ENCODE peak calls at places on chromosomes 2 and 18, in six cellular contexts. P, Y, N, K, X and E are unnamed samples.

GRCh38 chr2:240954436-240955305 is 43.7 kb upstream of the SNED1 start:
- DNase-seq in X (no peak), P (no peak), N (no peak), K (no peak), Y (no peak), E (no peak)

GRCh38 chr2:165109915-165110314 is 93.9 kb downstream of the SCN3A start:
- DNase-seq in X (no peak), Y (no peak), K (no peak), N (no peak), P (no peak), E (no peak)

GRCh38 chr2:224894356-224894755 is 147.9 kb downstream of the DOCK10 start:
- DNase-seq in P (no peak), N (no peak), X (no peak), K (no peak), Y (no peak), E (no peak)

GRCh38 chr18:62525611-62526010 is 2.8 kb downstream of the ZCCHC2 start:
- DNase-seq in X (no peak), K (no peak), P (no peak), Y (no peak), N (no peak), E (no peak)

GRCh38 chr2:200795044-200795443 is 16.7 kb upstream of the BZW1 start:
- DNase-seq in X (no peak), K (peak), Y (no peak), N (peak), P (no peak), E (no peak)

GRCh38 chr2:140353541-140353940 is 1573.4 kb upstream of the NXPH2 start:
- DNase-seq in Y (no peak), X (no peak), P (no peak), K (peak), N (peak), E (no peak)

GRCh38 chr2:21754164-21754788 is 630.5 kb downstream of the TDRD15 start:
- DNase-seq in Y (no peak), N (peak), K (peak), X (no peak), P (no peak), E (no peak)

GRCh38 chr2:85470850-85471800 is 52.6 kb downstream of the SH2D6 start:
- DNase-seq in N (no peak), X (no peak), Y (no peak), K (no peak), P (peak), E (peak)

GRCh38 chr2:25145803-25146202 is 22.6 kb downstream of the POMC start:
- DNase-seq in N (no peak), X (no peak), K (no peak), P (no peak), Y (no peak), E (no peak)

GRCh38 chr2:126979039-126979438 is 80.3 kb downstream of the TEX51 start:
- DNase-seq in K (no peak), Y (no peak), N (no peak), X (no peak), P (no peak), E (no peak)

GRCh38 chr2:56202722-56203121 is 18.9 kb downstream of the CCDC85A start:
- DNase-seq in P (no peak), N (no peak), Y (no peak), K (no peak), X (no peak), E (no peak)

GRCh38 chr18:46073474-46074331 is 1.6 kb upstream of the PSTPIP2 start:
- DNase-seq in P (no peak), K (peak), N (peak), Y (peak), X (no peak), E (peak)

GRCh38 chr2:96934096-96934495 is 52.3 kb downstream of the FAM178B start:
- DNase-seq in N (no peak), P (peak), X (no peak), Y (no peak), K (no peak), E (no peak)

GRCh38 chr2:42964444-42965081 is 172.2 kb upstream of the HAAO start:
- DNase-seq in Y (no peak), X (peak), N (peak), K (peak), P (peak), E (no peak)

GRCh38 chr2:11995381-11995947 is 249.0 kb downstream of the LPIN1 start:
- DNase-seq in K (no peak), P (no peak), X (no peak), N (peak), Y (no peak), E (no peak)

GRCh38 chr2:150319632-150320555 is 167.6 kb downstream of the RND3 start:
- DNase-seq in Y (no peak), X (no peak), K (no peak), P (no peak), N (no peak), E (no peak)

GRCh38 chr18:70380915-70381896 is 92.4 kb downstream of the SOCS6 start:
- DNase-seq in K (peak), Y (no peak), N (no peak), X (no peak), P (no peak), E (peak)

GRCh38 chr2:102321954-102322719 is 10.8 kb downstream of the IL1RL1 start:
- DNase-seq in P (no peak), X (no peak), Y (no peak), N (no peak), K (no peak), E (no peak)

GRCh38 chr18:3454365-3455089 is 4.6 kb downstream of the TGIF1 start:
- DNase-seq in Y (peak), X (no peak), K (peak), N (peak), P (no peak), E (peak)

GRCh38 chr2:215536476-215536875 is 100.6 kb upstream of the FN1 start:
- DNase-seq in K (peak), X (no peak), N (peak), P (no peak), Y (no peak), E (no peak)

GRCh38 chr18:62425465-62426190 is 97.2 kb upstream of the ZCCHC2 start:
- DNase-seq in K (peak), X (peak), P (peak), Y (peak), N (peak), E (peak)

GRCh38 chr18:79221136-79221535 is 151.9 kb downstream of the ATP9B start:
- DNase-seq in Y (no peak), N (no peak), P (no peak), K (no peak), X (no peak), E (no peak)

GRCh38 chr18:76458522-76459311 is 36.3 kb downstream of the ZNF516 start:
- DNase-seq in Y (no peak), X (no peak), N (no peak), P (peak), K (no peak), E (no peak)

GRCh38 chr2:57696016-57696415 is 350.6 kb upstream of the VRK2 start:
- DNase-seq in K (no peak), P (no peak), N (no peak), Y (no peak), X (no peak), E (no peak)

GRCh38 chr18:49249523-49249922 is 210.9 kb downstream of the DYM start:
- DNase-seq in Y (no peak), X (peak), N (peak), P (no peak), K (peak), E (no peak)

GRCh38 chr2:97749611-97750010 is 36.2 kb downstream of the ZAP70 start:
- DNase-seq in N (no peak), K (no peak), X (no peak), P (no peak), Y (no peak), E (no peak)

GRCh38 chr2:85441859-85442258 is 23.3 kb downstream of the SH2D6 start:
- DNase-seq in P (no peak), N (no peak), K (no peak), X (no peak), Y (no peak), E (no peak)

GRCh38 chr2:36480028-36480427 is 117.9 kb downstream of the FEZ2 start:
- DNase-seq in Y (no peak), N (no peak), K (no peak), P (no peak), X (no peak), E (no peak)

GRCh38 chr2:101120124-101120996 is 30.8 kb downstream of the TBC1D8 start:
- DNase-seq in X (no peak), P (peak), K (peak), N (peak), Y (no peak), E (peak)

GRCh38 chr18:66749030-66749429 is 145.1 kb upstream of the CDH19 start:
- DNase-seq in Y (no peak), N (peak), X (no peak), P (no peak), K (no peak), E (no peak)

GRCh38 chr2:238097988-238098853 is 1.9 kb upstream of the ESPNL start:
- DNase-seq in Y (peak), K (peak), P (peak), X (no peak), N (peak), E (peak)

DNA sequence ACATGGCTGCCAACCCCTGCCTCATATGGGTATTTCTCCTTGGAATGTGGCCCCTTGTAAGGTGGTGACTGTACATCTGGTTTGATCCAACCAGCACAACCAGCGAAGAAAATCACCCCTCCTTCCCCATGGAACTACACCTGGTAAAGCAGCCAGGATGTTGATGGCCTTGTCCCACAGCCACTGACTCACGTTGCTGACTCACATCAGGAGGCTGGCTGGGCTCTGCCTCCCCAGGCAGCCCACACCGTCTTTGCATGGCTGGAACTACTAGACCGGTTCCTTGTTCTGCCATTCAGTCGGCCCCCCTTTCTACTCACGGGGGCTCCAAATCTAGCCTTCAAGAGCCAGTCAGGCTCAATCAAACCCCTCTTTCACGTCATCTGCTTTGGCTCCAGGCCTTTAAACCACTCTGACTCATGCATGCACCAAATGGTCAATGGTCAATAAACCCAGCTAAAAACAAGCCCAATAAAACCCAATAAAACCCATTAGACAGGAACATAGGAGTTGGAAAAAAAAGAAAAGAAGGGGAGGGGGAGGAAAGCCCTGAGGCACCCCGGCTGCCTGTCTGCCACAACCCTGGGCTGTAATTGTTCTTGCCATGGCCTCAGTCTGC is 114.8 kb downstream of the PLB1 start:
- DNase-seq in Y (no peak), P (peak), K (peak), X (peak), N (peak), E (peak)
- H3K4me3 ChIP-seq in Y (no peak), P (no peak), K (no peak), X (no peak), N (no peak), E (no peak)

DNA sequence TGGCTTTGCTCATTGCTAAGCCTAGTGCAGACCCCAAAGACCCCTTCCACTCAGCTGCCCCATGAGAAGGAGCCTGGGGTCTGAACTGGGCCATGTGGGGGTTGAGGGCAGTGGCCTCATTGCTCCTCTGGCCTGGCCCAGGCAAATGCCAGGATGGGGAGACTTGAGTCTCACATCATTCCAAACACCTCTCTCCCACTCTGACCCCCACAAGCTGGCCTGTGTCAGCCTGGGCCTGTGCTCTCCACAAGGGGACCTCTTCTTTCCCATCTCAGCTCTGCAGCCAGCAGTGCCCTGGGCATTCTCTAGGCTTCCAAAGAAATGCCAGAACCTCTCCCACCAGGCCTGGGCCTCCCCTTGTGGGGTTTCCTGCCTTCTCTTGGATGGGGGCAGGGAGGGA is 45.8 kb upstream of the OTOF start:
- DNase-seq in N (no peak), K (no peak), P (no peak), Y (no peak), X (no peak), E (peak)
- H3K4me3 ChIP-seq in N (no peak), K (no peak), P (no peak), Y (no peak), X (no peak), E (no peak)

GRCh38 chr2:218985021-218985324 is at the start of gene FEV:
- DNase-seq in P (peak), X (no peak), N (no peak), K (no peak), Y (no peak), E (no peak)
- H3K4me3 ChIP-seq in P (no peak), X (no peak), N (no peak), K (no peak), Y (no peak), E (peak)

GRCh38 chr2:223601932-223602676 is at the start of gene SCG2:
- DNase-seq in K (peak), N (peak), P (peak), Y (no peak), X (peak), E (peak)
- H3K4me3 ChIP-seq in K (peak), N (no peak), P (no peak), Y (no peak), X (no peak), E (no peak)

DNA sequence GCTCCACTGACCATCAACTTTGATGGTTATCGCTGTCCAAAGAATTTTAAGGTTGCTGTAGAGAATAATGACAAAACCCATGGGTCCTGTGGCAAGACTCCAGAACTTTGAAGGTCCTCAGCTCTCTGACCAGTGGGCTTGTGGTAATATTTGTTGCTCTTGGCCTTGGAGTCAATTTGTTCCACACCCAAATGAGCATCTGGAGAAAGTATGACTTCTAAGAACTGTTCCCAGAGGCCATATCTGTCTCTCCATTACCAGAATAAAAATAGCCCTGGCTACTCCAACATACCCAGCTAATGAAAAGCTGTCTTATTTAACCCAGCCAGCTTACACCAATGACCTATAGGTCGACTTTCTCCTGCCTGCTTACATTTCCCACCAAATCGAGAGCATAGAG is 466.4 kb downstream of the MEIS1 start:
- DNase-seq in P (no peak), Y (no peak), X (no peak), K (peak), N (peak), E (no peak)
- H3K4me3 ChIP-seq in P (no peak), Y (no peak), X (no peak), K (no peak), N (no peak), E (no peak)

GRCh38 chr2:172921538-172922236 is 154.0 kb upstream of the MAP3K20 start:
- DNase-seq in K (peak), P (no peak), X (peak), N (peak), Y (no peak), E (no peak)
- H3K4me3 ChIP-seq in K (no peak), P (no peak), X (no peak), N (no peak), Y (no peak), E (no peak)

GRCh38 chr2:68829764-68830163 is 41.4 kb downstream of the BMP10 start:
- DNase-seq in N (no peak), K (no peak), Y (no peak), X (no peak), P (no peak), E (no peak)
- H3K4me3 ChIP-seq in N (no peak), K (no peak), Y (peak), X (no peak), P (no peak), E (no peak)

GRCh38 chr2:105038383-105039061 is 653 bp downstream of the MRPS9 start:
- DNase-seq in K (peak), Y (no peak), N (no peak), X (no peak), P (no peak), E (no peak)

GRCh38 chr2:105037572-105038382 is at the start of gene MRPS9:
- DNase-seq in Y (peak), N (peak), X (peak), P (peak), K (peak), E (peak)

GRCh38 chr2:105039559-105039958 is 1.7 kb downstream of the MRPS9 start:
- DNase-seq in Y (no peak), K (no peak), P (no peak), N (no peak), X (no peak), E (no peak)

DNA sequence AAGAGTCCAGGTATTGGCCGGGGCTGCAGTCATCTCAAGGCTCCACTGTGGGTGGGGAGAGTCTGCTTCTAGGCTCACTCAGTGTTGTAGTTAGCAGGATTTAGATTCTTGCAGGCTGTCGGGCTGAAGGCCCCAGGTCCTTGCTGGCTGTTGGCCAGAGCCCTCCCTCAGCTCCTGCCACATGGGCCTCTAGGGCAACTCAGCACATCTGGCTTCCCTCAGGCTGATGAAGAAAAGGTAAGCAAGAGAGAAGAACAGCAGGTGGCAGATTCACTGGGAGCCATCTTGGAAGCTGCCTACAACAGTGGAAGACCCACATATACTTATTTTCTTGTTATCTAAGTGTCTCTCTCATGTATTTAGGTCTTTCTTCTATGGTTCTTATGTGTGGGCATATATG is 4.3 kb downstream of the MRPS9 start:
- DNase-seq in X (no peak), K (no peak), N (no peak), Y (no peak), P (no peak), E (no peak)
- H3K4me3 ChIP-seq in X (no peak), K (no peak), N (no peak), Y (no peak), P (no peak), E (no peak)

GRCh38 chr2:2890901-2891300 is 486.7 kb downstream of the EIPR1 start:
- DNase-seq in K (no peak), Y (no peak), X (no peak), P (no peak), N (no peak), E (no peak)
- H3K4me3 ChIP-seq in K (no peak), Y (no peak), X (no peak), P (no peak), N (no peak), E (no peak)

GRCh38 chr2:24121469-24121868 is 1.7 kb downstream of the PFN4 start:
- DNase-seq in N (no peak), X (no peak), P (no peak), K (peak), Y (no peak), E (no peak)
- H3K4me3 ChIP-seq in N (no peak), X (no peak), P (no peak), K (no peak), Y (no peak), E (no peak)